ENCODE peak calls at places on chromosome 12, in five cellular contexts. Z, O, I, N and M are unnamed samples.

GRCh38 chr12:108379761-108380160 is 40.6 kb upstream of the CMKLR1 start:
- DNase-seq in N (no peak), Z (no peak), O (no peak), I (no peak), M (no peak)

GRCh38 chr12:109863961-109864712 is 16.2 kb downstream of the GLTP start:
- DNase-seq in N (peak; percentile 63), I (no peak), O (no peak), Z (no peak), M (no peak)

GRCh38 chr12:98699568-98699967 is 54.5 kb downstream of the APAF1 start:
- DNase-seq in I (no peak), O (no peak), Z (no peak), N (peak; percentile 7), M (no peak)

GRCh38 chr12:3371018-3371417 is 120.0 kb upstream of the PRMT8 start:
- DNase-seq in I (no peak), Z (no peak), N (no peak), O (no peak), M (no peak)

GRCh38 chr12:34404377-34405285 is 382.3 kb downstream of the ALG10 start:
- DNase-seq in O (no peak), Z (peak; percentile 7), I (no peak), N (no peak), M (peak; percentile 24)

GRCh38 chr12:107597695-107598410 is 87.7 kb upstream of the PWP1 start:
- DNase-seq in Z (no peak), O (no peak), I (no peak), N (no peak), M (no peak)

GRCh38 chr12:83826112-83826511 is 1086.5 kb downstream of the SLC6A15 start:
- DNase-seq in O (peak; percentile 55), I (no peak), N (peak; percentile 28), Z (no peak), M (no peak)

GRCh38 chr12:6790496-6791150 is 1.3 kb downstream of the CD4 start:
- DNase-seq in Z (no peak), N (no peak), O (no peak), I (peak; percentile 56), M (no peak)

GRCh38 chr12:43362910-43363694 is 188.9 kb downstream of the ADAMTS20 start:
- DNase-seq in Z (no peak), O (no peak), N (peak; percentile 16), I (no peak), M (no peak)

GRCh38 chr12:33486058-33486457 is 46.4 kb upstream of the SYT10 start:
- DNase-seq in N (no peak), Z (no peak), O (no peak), I (no peak), M (no peak)

GRCh38 chr12:1582709-1583050 is 11.7 kb downstream of the FBXL14 start:
- DNase-seq in I (no peak), O (no peak), N (no peak), Z (no peak), M (no peak)

GRCh38 chr12:24380122-24380521 is 430.7 kb upstream of the SOX5 start:
- DNase-seq in I (no peak), O (peak; percentile 81), N (peak; percentile 27), Z (no peak), M (no peak)

GRCh38 chr12:65464930-65465329 is 186.4 kb downstream of the MSRB3 start:
- DNase-seq in Z (no peak), N (peak; percentile 96), I (no peak), O (no peak), M (no peak)

GRCh38 chr12:74538491-74539258 is 1.0 kb downstream of the ATXN7L3B start:
- DNase-seq in I (peak; percentile 47), O (no peak), Z (no peak), N (no peak), M (no peak)

GRCh38 chr12:31118347-31118830 is 44.7 kb downstream of the DDX11 start:
- DNase-seq in I (peak; percentile 45), Z (no peak), N (no peak), O (peak; percentile 68), M (peak; percentile 68)

GRCh38 chr12:81128930-81129554 is 51.2 kb downstream of the ACSS3 start:
- DNase-seq in Z (no peak), O (peak; percentile 61), N (peak; percentile 43), I (no peak), M (no peak)

GRCh38 chr12:123049398-123050250 is 69.1 kb downstream of the ARL6IP4 start:
- DNase-seq in Z (no peak), N (no peak), I (no peak), O (no peak), M (no peak)

GRCh38 chr12:113825705-113826104 is 140.4 kb downstream of the RBM19 start:
- DNase-seq in Z (no peak), I (no peak), N (no peak), O (peak; percentile 52), M (no peak)

GRCh38 chr12:95371571-95371970 is 102.4 kb upstream of the METAP2 start:
- DNase-seq in Z (no peak), N (no peak), I (no peak), O (no peak), M (no peak)
- H3K4me1 ChIP-seq in Z (no peaks in the 10 kb centered on the region), N (no peaks in the 10 kb centered on the region), I (no peaks in the 10 kb centered on the region), O (no peaks in the 10 kb centered on the region), M (no peaks in the 10 kb centered on the region)

DNA sequence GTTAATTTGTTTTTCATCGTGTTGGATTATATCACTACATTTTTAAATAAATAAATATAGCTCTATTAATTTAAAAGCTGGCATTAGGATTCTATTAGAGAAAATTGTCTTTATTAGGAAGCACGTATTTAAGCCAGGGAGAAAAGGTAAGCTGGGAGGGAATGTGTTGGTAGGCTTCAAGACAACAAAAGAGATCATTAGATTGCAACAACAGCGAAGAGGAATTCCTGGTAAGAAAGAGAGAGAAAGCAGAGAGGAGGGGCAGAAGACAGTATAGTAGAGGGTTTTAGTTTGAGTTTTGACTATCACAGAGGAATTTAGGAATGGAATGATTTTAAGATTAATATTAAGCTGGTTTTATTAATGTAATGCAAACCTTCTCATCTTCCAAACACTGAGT is 613.6 kb upstream of the USP15 start:
- DNase-seq in N (no peak), O (peak; percentile 66), Z (no peak), I (no peak), M (no peak)
- H3K4me1 ChIP-seq in N (no peaks in the 10 kb centered on the region), O (peaks cover 22% of the 10 kb centered on the region), Z (no peaks in the 10 kb centered on the region), I (no peaks in the 10 kb centered on the region), M (no peaks in the 10 kb centered on the region)

DNA sequence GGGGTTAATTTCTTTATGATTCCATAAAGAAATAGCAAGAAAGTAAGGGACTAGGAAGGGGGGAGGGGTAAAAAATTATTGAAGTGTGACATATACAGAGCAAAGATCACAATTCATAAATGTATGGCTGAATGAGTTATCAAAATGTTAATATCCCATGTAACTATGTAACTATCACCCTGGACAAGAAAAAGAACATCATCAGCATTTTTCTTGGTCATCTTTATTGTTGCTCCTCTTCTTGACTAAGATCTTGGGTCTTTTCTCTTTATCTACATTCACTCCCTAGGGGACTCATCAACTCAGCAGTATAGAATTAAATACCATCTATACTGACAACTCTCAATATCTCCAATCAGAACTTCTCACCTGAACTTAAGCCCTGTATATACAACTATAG is 57.5 kb downstream of the CAND1 start:
- DNase-seq in N (no peak), I (no peak), O (no peak), Z (no peak), M (no peak)
- H3K4me1 ChIP-seq in N (no peaks in the 10 kb centered on the region), I (no peaks in the 10 kb centered on the region), O (no peaks in the 10 kb centered on the region), Z (no peaks in the 10 kb centered on the region), M (no peaks in the 10 kb centered on the region)

DNA sequence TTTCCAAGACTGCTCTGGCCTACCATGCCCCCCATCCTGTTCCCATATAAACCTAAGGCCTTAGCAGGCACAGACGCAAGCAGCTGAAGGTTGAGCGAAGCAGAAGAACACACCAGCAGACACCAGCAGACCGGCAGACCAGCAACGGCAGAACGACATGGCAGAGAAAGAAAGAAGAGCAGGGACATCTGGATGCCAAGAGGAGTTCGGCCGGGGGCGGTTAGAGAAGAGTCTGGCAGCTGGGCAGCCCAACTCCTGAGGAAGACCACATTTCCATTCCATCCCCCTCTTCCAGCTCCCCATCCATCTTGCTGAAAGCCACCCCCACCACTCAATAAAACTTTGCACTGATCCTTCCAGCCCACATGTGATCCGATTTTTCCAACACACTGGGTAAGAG is 5.2 kb upstream of the ST8SIA1 start:
- DNase-seq in Z (no peak), N (no peak), I (no peak), O (no peak), M (no peak)
- H3K4me1 ChIP-seq in Z (no peaks in the 10 kb centered on the region), N (no peaks in the 10 kb centered on the region), I (peaks cover 5% of the 10 kb centered on the region), O (no peaks in the 10 kb centered on the region), M (peaks cover 3% of the 10 kb centered on the region)